ENCODE peak calls at places on chromosomes 2 and 18, in four cellular contexts. F is pancreas, Q is cardiac fibroblast, B is GM12864. N is an unnamed sample.
A peak's percentile ranks its signal among the peaks of the same experiment; 100 is the strongest.

GRCh38 chr2:238141541-238142318 is 3.3 kb downstream of the KLHL30 start:
- DNase-seq in F (no peak), Q (no peak), B (no peak), N (no peak)

GRCh38 chr2:234427081-234428058 is 69.5 kb downstream of the ARL4C start:
- DNase-seq in F (no peak), Q (peak; percentile 93), B (no peak), N (no peak)

GRCh38 chr18:50161806-50162205 is 33.1 kb downstream of the MYO5B start:
- DNase-seq in F (no peak), Q (no peak), B (no peak), N (no peak)

GRCh38 chr18:3453540-3454364 is 3.8 kb downstream of the TGIF1 start:
- DNase-seq in F (peak; percentile 33), Q (peak; percentile 97), B (no peak), N (no peak)

GRCh38 chr2:191178806-191179514 is 28.2 kb upstream of the STAT4 start:
- DNase-seq in F (no peak), Q (peak; percentile 98), B (no peak), N (no peak)

GRCh38 chr2:73685770-73686438 is 43.7 kb upstream of the NAT8 start:
- DNase-seq in F (peak; percentile 39), Q (no peak), B (no peak), N (no peak)

GRCh38 chr2:221787561-221787960 is 215.5 kb upstream of the EPHA4 start:
- DNase-seq in F (no peak), Q (no peak), B (no peak), N (no peak)

GRCh38 chr18:3281456-3282400 is 19.8 kb downstream of the MYL12B start:
- DNase-seq in F (no peak), Q (peak; percentile 87), B (no peak), N (no peak)

GRCh38 chr2:105690566-105690965 is 54.1 kb upstream of the NCK2 start:
- DNase-seq in F (no peak), Q (no peak), B (no peak), N (no peak)

GRCh38 chr2:200795044-200795443 is 16.7 kb upstream of the BZW1 start:
- DNase-seq in F (no peak), Q (peak; percentile 62), B (no peak), N (no peak)

GRCh38 chr2:233055362-233055761 is 4.8 kb upstream of the INPP5D start:
- DNase-seq in F (no peak), Q (no peak), B (no peak), N (no peak)

GRCh38 chr2:131063501-131064283 is 29.6 kb downstream of the FAM168B start:
- DNase-seq in F (no peak), Q (no peak), B (no peak), N (no peak)

GRCh38 chr2:22153974-22154373 is 1030.2 kb downstream of the TDRD15 start:
- DNase-seq in F (no peak), Q (no peak), B (no peak), N (no peak)

GRCh38 chr18:1914489-1914888 is 656.8 kb downstream of the METTL4 start:
- DNase-seq in F (no peak), Q (peak; percentile 6), B (no peak), N (no peak)

GRCh38 chr2:8685697-8686358 is 4.0 kb downstream of the ID2 start:
- DNase-seq in F (peak; percentile 82), Q (peak; percentile 54), B (no peak), N (peak; percentile 78)

GRCh38 chr2:120552079-120552478 is 183.6 kb upstream of the GLI2 start:
- DNase-seq in F (no peak), Q (no peak), B (no peak), N (no peak)

GRCh38 chr2:201886504-201886903 is 80.2 kb downstream of the CDK15 start:
- DNase-seq in F (no peak), Q (no peak), B (no peak), N (no peak)

GRCh38 chr2:218831378-218831990 is at the start of gene PRKAG3:
- DNase-seq in F (no peak), Q (no peak), B (no peak), N (no peak)

GRCh38 chr18:62807406-62807805 is 92.1 kb downstream of the PHLPP1 start:
- DNase-seq in F (no peak), Q (no peak), B (no peak), N (no peak)

GRCh38 chr2:85675427-85675826 is 7.4 kb upstream of the SFTPB start:
- DNase-seq in F (no peak), Q (no peak), B (no peak), N (no peak)

GRCh38 chr2:217228732-217229131 is 368.9 kb upstream of the TNP1 start:
- DNase-seq in F (no peak), Q (no peak), B (no peak), N (no peak)

GRCh38 chr2:83003555-83003954 is 1455.5 kb downstream of the SUCLG1 start:
- DNase-seq in F (no peak), Q (no peak), B (no peak), N (no peak)
- TF ChIP-seq CTCF in F (no peak), Q (no peak), B (no peak), N (no peak)

DNA sequence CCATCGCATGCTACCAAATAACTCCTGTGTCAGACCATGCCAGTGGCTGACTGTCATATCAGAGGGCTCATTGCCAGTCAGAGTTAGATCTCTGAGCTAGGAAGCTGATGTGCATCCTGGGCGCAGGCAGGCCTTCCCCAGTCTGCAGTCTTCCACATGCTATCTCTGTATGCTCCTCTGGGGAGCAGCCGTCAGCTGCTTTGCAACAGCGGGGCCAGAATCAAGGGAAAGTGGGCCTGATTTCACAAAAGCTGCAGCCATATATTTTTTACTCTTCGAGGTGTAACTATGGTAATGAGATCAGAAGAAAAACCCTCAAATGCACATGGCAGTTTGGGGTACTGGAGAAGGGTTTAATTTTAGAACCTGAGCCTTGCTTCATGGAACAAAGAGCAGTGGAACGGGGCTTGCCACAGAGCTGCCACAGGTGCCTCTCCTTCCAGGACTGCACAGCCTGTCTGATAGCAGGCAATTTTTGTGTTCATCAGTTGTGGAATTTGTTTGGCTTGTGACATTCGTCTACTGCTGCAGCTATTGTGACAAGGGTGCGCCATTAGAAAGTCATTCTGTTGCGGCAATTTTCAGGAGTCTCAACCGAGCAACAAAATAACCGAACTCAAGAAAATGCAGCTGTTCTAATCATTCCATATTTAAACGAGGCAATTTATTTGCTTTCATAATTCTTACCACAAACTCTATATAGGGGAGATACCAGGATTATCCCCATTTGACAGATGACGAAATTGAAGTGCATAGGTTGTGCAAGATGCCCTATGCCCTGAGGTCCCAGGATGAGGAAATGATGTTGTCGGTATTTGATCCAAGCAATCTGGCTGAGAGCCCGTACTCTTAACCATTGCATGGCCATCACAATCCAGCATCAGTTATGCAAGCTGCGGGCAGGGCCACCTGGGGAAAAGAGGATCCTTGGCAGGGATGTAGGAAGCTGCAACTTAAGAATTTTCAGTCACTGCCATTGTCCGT is 109.6 kb upstream of the CYRIA start:
- DNase-seq in F (no peak), Q (no peak), B (no peak), N (no peak)
- TF ChIP-seq CTCF in F (no peak), Q (peak; percentile 26), B (no peak), N (no peak)

GRCh38 chr2:9991829-9992273 is 40.4 kb downstream of the GRHL1 start:
- DNase-seq in F (no peak), Q (peak; percentile 57), B (no peak), N (no peak)
- TF ChIP-seq CTCF in F (no peak), Q (no peak), B (no peak), N (no peak)

GRCh38 chr18:55997156-55997561 is 409.2 kb upstream of the TCF4 start:
- DNase-seq in F (no peak), Q (peak; percentile 19), B (no peak), N (no peak)
- TF ChIP-seq CTCF in F (no peak), Q (peak; percentile 17), B (no peak), N (no peak)

GRCh38 chr2:237083026-237083425 is 2.7 kb upstream of the COPS8 start:
- DNase-seq in F (no peak), Q (no peak), B (no peak), N (no peak)
- TF ChIP-seq CTCF in F (no peak), Q (no peak), B (no peak), N (no peak)

GRCh38 chr18:47968721-47969120 is 38.3 kb upstream of the SMAD2 start:
- DNase-seq in F (no peak), Q (peak; percentile 13), B (no peak), N (no peak)
- TF ChIP-seq CTCF in F (no peak), Q (no peak), B (no peak), N (no peak)

DNA sequence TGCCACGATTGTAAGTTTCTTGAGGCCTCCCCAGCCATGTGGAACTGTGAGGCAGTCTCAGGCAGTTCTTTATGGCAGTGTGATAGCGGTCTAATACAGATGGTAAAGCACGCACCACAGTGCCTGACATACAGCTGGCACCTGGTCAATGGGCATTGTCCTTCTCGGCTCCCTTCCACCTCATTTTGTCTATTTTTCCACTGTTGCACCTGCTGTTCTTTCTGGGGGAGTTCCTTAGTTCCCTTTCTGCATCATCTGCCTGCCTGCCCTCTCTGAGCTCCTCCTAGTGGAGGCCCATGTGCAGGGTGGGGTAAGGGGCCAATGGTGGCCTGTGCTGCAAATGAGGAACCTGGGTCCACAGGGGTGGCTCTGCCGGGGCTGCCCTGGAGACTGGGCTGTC is 157.6 kb downstream of the LPIN1 start:
- DNase-seq in F (no peak), Q (no peak), B (peak; percentile 18), N (peak; percentile 29)
- TF ChIP-seq CTCF in F (no peak), Q (no peak), B (peak; percentile 39), N (no peak)

N was measured in activated B cell treated with CpG ODN at 0.5 μM for 24 hours.